ENCODE peak calls at places on chromosomes 1 and 21, in eight cellular contexts. P is nucleus accumbens; B is lower lobe of right lung; I is HCEC 1CT; T is CD4-positive, alpha-beta T cell; D is NCI-H2081; G is posterior cingulate gyrus; Z is HEK293T. W is an unnamed sample.

GRCh38 chr1:212062832-212063438 is 27.4 kb downstream of the DTL start:
- DNase-seq in P (no peak), B (no peak), I (peak), T (no peak), D (peak), G (no peak), Z (peak), W (peak)

GRCh38 chr1:98389809-98390208 is 271.7 kb upstream of the SNX7 start:
- DNase-seq in P (no peak), B (no peak), I (peak), T (no peak), D (no peak), G (no peak), Z (no peak), W (peak)

GRCh38 chr1:93878501-93878888 is 511 bp downstream of the DNTTIP2 start:
- DNase-seq in P (no peak), B (peak), I (no peak), T (peak), D (no peak), G (peak), Z (peak), W (no peak)

GRCh38 chr1:56450004-56450666 is 129.2 kb downstream of the PLPP3 start:
- DNase-seq in P (no peak), B (no peak), I (no peak), T (no peak), D (no peak), G (no peak), Z (no peak), W (no peak)

GRCh38 chr1:114755006-114755936 is 2.5 kb downstream of the CSDE1 start:
- DNase-seq in P (no peak), B (no peak), I (peak), T (no peak), D (no peak), G (no peak), Z (no peak), W (peak)

GRCh38 chr1:160836981-160837557 is 25.6 kb downstream of the CD244 start:
- DNase-seq in P (no peak), B (no peak), I (no peak), T (no peak), D (no peak), G (no peak), Z (no peak), W (no peak)

GRCh38 chr1:85884372-85885035 is 176.3 kb upstream of the ZNHIT6 start:
- DNase-seq in P (no peak), B (no peak), I (peak), T (no peak), D (peak), G (no peak), Z (peak), W (peak)

GRCh38 chr1:78911956-78912880 is 94.3 kb downstream of the ADGRL4 start:
- DNase-seq in P (no peak), B (no peak), I (peak), T (no peak), D (no peak), G (no peak), Z (no peak), W (peak)

GRCh38 chr1:112698366-112699310 is 8.3 kb downstream of the RHOC start:
- DNase-seq in P (no peak), B (no peak), I (no peak), T (no peak), D (peak), G (no peak), Z (no peak), W (no peak)

GRCh38 chr21:44874240-44874496 is 678 bp upstream of the PTTG1IP start:
- DNase-seq in P (no peak), B (no peak), I (no peak), T (no peak), D (no peak), G (no peak), Z (no peak), W (no peak)

GRCh38 chr21:16179732-16180131 is 449.9 kb downstream of the USP25 start:
- DNase-seq in P (no peak), B (no peak), I (no peak), T (no peak), D (no peak), G (no peak), Z (no peak), W (no peak)

GRCh38 chr1:31977361-31978131 is 36.1 kb upstream of the KHDRBS1 start:
- DNase-seq in P (no peak), B (no peak), I (peak), T (no peak), D (no peak), G (no peak), Z (peak), W (peak)

GRCh38 chr1:149848811-149849210 is 50.6 kb upstream of the BOLA1 start:
- DNase-seq in P (no peak), B (no peak), I (peak), T (no peak), D (no peak), G (no peak), Z (no peak), W (peak)

GRCh38 chr1:2379733-2380404 is 11.5 kb downstream of the MORN1 start:
- DNase-seq in P (no peak), B (peak), I (no peak), T (no peak), D (no peak), G (no peak), Z (no peak), W (no peak)

GRCh38 chr1:31626451-31627202 is 9.1 kb downstream of the HCRTR1 start:
- DNase-seq in P (no peak), B (no peak), I (no peak), T (no peak), D (no peak), G (peak), Z (no peak), W (peak)

GRCh38 chr1:234963180-234963903 is 165.3 kb downstream of the TOMM20 start:
- DNase-seq in P (no peak), B (peak), I (no peak), T (peak), D (peak), G (no peak), Z (no peak), W (peak)

GRCh38 chr1:218739426-218739825 is 394.3 kb downstream of the TGFB2 start:
- DNase-seq in P (no peak), B (no peak), I (peak), T (no peak), D (no peak), G (no peak), Z (no peak), W (peak)

GRCh38 chr1:7808253-7808844 is 24.3 kb downstream of the PER3 start:
- DNase-seq in P (no peak), B (no peak), I (peak), T (no peak), D (no peak), G (no peak), Z (peak), W (peak)

W was measured in foreskin fibroblast.